ENCODE peak calls at places on chromosomes 16 and 17, in nine cellular contexts. X, H, U, L, N, T, R, Z and A are unnamed samples.
A peak's percentile ranks its signal among the peaks of the same experiment; 100 is the strongest.

GRCh38 chr16:11423315-11424117 is 78.3 kb downstream of the RMI2 start:
- DNase-seq in X (no peak), H (no peak), U (no peak), L (no peak), N (no peak), T (no peak), R (no peak), Z (no peak), A (no peak)

GRCh38 chr16:66084306-66084705 is 282.2 kb upstream of the CDH5 start:
- DNase-seq in X (peak; percentile 2), H (no peak), U (no peak), L (no peak), N (no peak), T (no peak), R (no peak), Z (no peak), A (no peak)

GRCh38 chr17:82013341-82013740 is 9.3 kb downstream of the CENPX start:
- DNase-seq in X (peak; percentile 69), H (no peak), U (no peak), L (no peak), N (no peak), T (no peak), R (no peak), Z (no peak), A (no peak)

GRCh38 chr17:3912827-3913226 is 3.4 kb downstream of the P2RX1 start:
- DNase-seq in X (no peak), H (no peak), U (no peak), L (no peak), N (no peak), T (no peak), R (no peak), Z (no peak), A (no peak)

GRCh38 chr16:11377156-11377555 is 31.9 kb downstream of the RMI2 start:
- DNase-seq in X (no peak), H (no peak), U (no peak), L (no peak), N (no peak), T (no peak), R (no peak), Z (no peak), A (no peak)

GRCh38 chr17:4301066-4301465 is 37.3 kb upstream of the ANKFY1 start:
- DNase-seq in X (no peak), H (no peak), U (no peak), L (no peak), N (no peak), T (no peak), R (no peak), Z (no peak), A (no peak)

GRCh38 chr17:21039839-21040575 is 2.8 kb downstream of the USP22 start:
- DNase-seq in X (peak; percentile 63), H (peak; percentile 57), U (no peak), L (no peak), N (peak; percentile 33), T (no peak), R (no peak), Z (no peak), A (no peak)

GRCh38 chr16:17555176-17555575 is 84.4 kb upstream of the XYLT1 start:
- DNase-seq in X (peak; percentile 41), H (no peak), U (no peak), L (no peak), N (no peak), T (no peak), R (no peak), Z (no peak), A (no peak)

GRCh38 chr17:44223574-44224046 is 4.1 kb upstream of the UBTF start:
- DNase-seq in X (peak; percentile 56), H (no peak), U (no peak), L (no peak), N (no peak), T (no peak), R (no peak), Z (no peak), A (peak; percentile 64)

GRCh38 chr16:83336630-83337029 is 471.1 kb upstream of the HSBP1 start:
- DNase-seq in X (peak; percentile 39), H (no peak), U (no peak), L (no peak), N (no peak), T (no peak), R (no peak), Z (no peak), A (no peak)